ENCODE peak calls at places on chromosomes 1 and 21, in six cellular contexts. D, K, Y, T, A and L are unnamed samples.

GRCh38 chr21:45403825-45404725 is 890 bp upstream of the COL18A1 start:
- DNase-seq in Y (peak; percentile 31), K (peak; percentile 94), D (peak; percentile 48), A (peak; percentile 39), T (peak; percentile 65), L (no peak)

GRCh38 chr1:41846595-41846994 is 72.1 kb downstream of the HIVEP3 start:
- DNase-seq in T (no peak), K (no peak), D (no peak), Y (peak; percentile 69), A (no peak), L (no peak)

GRCh38 chr1:98133151-98133550 is 212.3 kb upstream of the DPYD start:
- DNase-seq in A (no peak), T (no peak), K (no peak), Y (no peak), D (no peak), L (no peak)

GRCh38 chr1:245051349-245052221 is 103.2 kb upstream of the KIF26B start:
- DNase-seq in T (no peak), K (no peak), D (peak; percentile 44), A (no peak), Y (peak; percentile 62), L (peak; percentile 40)

GRCh38 chr1:206472454-206472853 is 2.2 kb downstream of the IKBKE start:
- DNase-seq in Y (peak; percentile 93), T (no peak), K (no peak), D (no peak), A (peak; percentile 59), L (no peak)

GRCh38 chr1:214902636-214903320 is 179.8 kb upstream of the KCNK2 start:
- DNase-seq in T (no peak), Y (peak; percentile 82), K (no peak), A (no peak), D (no peak), L (no peak)

GRCh38 chr1:223248787-223249175 is 105.7 kb upstream of the TLR5 start:
- DNase-seq in Y (no peak), A (no peak), T (no peak), K (no peak), D (no peak), L (peak; percentile 69)

GRCh38 chr1:245611251-245611650 is 456.5 kb downstream of the KIF26B start:
- DNase-seq in A (no peak), K (no peak), Y (no peak), T (no peak), D (no peak), L (no peak)

GRCh38 chr1:29342351-29342750 is 106.0 kb downstream of the PTPRU start:
- DNase-seq in Y (no peak), D (no peak), K (no peak), A (no peak), T (no peak), L (no peak)

GRCh38 chr21:46154955-46155513 is 345 bp downstream of the FTCD start:
- DNase-seq in K (peak; percentile 59), T (no peak), Y (no peak), A (no peak), D (no peak), L (no peak)

DNA sequence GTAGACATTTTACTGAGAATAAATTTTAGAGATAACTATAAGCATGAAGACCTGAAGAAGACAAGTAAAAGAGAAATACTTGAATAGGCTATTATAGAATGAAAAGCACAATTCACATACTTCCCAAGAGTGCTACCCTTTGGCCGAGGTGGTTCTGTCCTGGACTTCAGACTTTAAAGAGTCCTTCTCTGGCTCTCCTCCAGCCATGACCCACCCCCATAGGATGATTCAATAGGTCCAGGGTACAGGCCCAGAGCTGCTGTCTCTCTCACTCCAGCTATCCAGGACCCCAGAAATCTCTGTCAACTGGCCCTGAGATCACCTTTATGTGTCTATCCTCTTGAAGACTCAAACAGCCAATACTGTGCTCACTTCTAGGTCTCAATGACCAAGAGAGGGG is 1.3 kb upstream of the SMCP start:
- DNase-seq in A (no peak), T (no peak), D (no peak), Y (no peak), K (no peak), L (no peak)
- H3K36me3 ChIP-seq in A (no peaks in the 10 kb centered on the region), T (no peaks in the 10 kb centered on the region), D (no peaks in the 10 kb centered on the region), Y (no peaks in the 10 kb centered on the region), K (no peaks in the 10 kb centered on the region), L (no peaks in the 10 kb centered on the region)

GRCh38 chr1:61208172-61208571 is 125.8 kb downstream of the NFIA start:
- DNase-seq in D (no peak), T (no peak), A (no peak), K (no peak), Y (no peak), L (no peak)

GRCh38 chr1:61210435-61211012 is 128.2 kb downstream of the NFIA start:
- DNase-seq in D (no peak), T (no peak), A (no peak), Y (peak; percentile 3), K (no peak), L (no peak)

GRCh38 chr1:61208815-61209214 is 126.5 kb downstream of the NFIA start:
- DNase-seq in T (no peak), Y (no peak), K (no peak), A (no peak), D (no peak), L (no peak)

GRCh38 chr1:61204528-61204927 is 122.2 kb downstream of the NFIA start:
- DNase-seq in T (no peak), A (no peak), K (no peak), D (no peak), Y (no peak), L (no peak)

DNA sequence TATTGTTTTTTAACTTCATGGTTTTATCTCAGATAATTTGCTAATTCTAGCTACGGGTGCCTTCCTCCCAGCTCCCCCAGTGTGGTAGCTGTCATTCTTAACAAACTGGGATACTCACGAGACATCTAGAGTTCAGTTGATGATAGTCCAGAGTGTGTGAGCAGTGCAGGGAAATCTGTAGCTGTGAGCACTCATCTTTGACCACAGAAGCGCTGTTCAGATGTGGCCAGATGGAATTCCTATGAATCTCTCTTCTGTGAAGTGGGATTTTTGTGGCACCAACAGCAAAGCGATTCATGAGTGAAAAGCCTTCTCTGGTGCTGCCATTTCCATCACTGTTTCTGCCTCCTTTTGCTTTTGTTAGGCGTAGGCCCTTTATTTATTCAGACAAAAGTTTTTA is 125.1 kb downstream of the NFIA start:
- DNase-seq in T (no peak), A (no peak), K (no peak), Y (no peak), D (no peak), L (no peak)
- H3K36me3 ChIP-seq in T (peaks cover 3% of the 10 kb centered on the region), A (no peaks in the 10 kb centered on the region), K (no peaks in the 10 kb centered on the region), Y (no peaks in the 10 kb centered on the region), D (no peaks in the 10 kb centered on the region), L (no peaks in the 10 kb centered on the region)

GRCh38 chr1:40072142-40072541 is 24.9 kb downstream of the PPT1 start:
- DNase-seq in K (no peak), Y (no peak), D (no peak), T (no peak), A (no peak), L (no peak)
- H3K36me3 ChIP-seq in K (peaks cover 68% of the 10 kb centered on the region), Y (peaks cover 61% of the 10 kb centered on the region), D (peaks cover 59% of the 10 kb centered on the region), T (peaks cover 59% of the 10 kb centered on the region), A (peaks cover 21% of the 10 kb centered on the region), L (peaks cover 86% of the 10 kb centered on the region)

GRCh38 chr1:203818399-203818798 is 23.0 kb downstream of the ZBED6 start:
- DNase-seq in T (no peak), K (no peak), Y (no peak), A (no peak), D (no peak), L (no peak)
- H3K36me3 ChIP-seq in T (peaks cover 49% of the 10 kb centered on the region), K (peaks cover 71% of the 10 kb centered on the region), Y (peaks cover 53% of the 10 kb centered on the region), A (peaks cover 18% of the 10 kb centered on the region), D (peaks cover 65% of the 10 kb centered on the region), L (peaks cover 80% of the 10 kb centered on the region)

GRCh38 chr1:173876732-173877131 is 8.6 kb downstream of the ZBTB37 start:
- DNase-seq in K (no peak), A (no peak), T (no peak), D (no peak), Y (no peak), L (no peak)

GRCh38 chr1:173878251-173878650 is 10.1 kb downstream of the ZBTB37 start:
- DNase-seq in K (no peak), A (no peak), Y (no peak), D (no peak), T (no peak), L (no peak)
- H3K36me3 ChIP-seq in K (peaks cover 54% of the 10 kb centered on the region), A (no peaks in the 10 kb centered on the region), Y (peaks cover 14% of the 10 kb centered on the region), D (peaks cover 22% of the 10 kb centered on the region), T (no peaks in the 10 kb centered on the region), L (peaks cover 44% of the 10 kb centered on the region)

GRCh38 chr1:117026361-117026760 is 24.8 kb downstream of the CD101 start:
- DNase-seq in Y (no peak), K (no peak), A (no peak), D (no peak), T (no peak), L (no peak)
- H3K36me3 ChIP-seq in Y (no peaks in the 10 kb centered on the region), K (no peaks in the 10 kb centered on the region), A (no peaks in the 10 kb centered on the region), D (no peaks in the 10 kb centered on the region), T (no peaks in the 10 kb centered on the region), L (peaks cover 5% of the 10 kb centered on the region)